ENCODE peak calls at places on chromosome 19, in nine cellular contexts. Z is tibial artery; P is CD4-positive, alpha-beta T cell; Q is Caco-2; S is mammary epithelial cell; D is dorsolateral prefrontal cortex; X is PC-9; L is bronchial epithelial cell; V is AG10803. Y is an unnamed sample.

GRCh38 chr19:55283548-55284393 is at the start of gene BRSK1:
- DNase-seq in Z (no peak), P (peak), Q (peak), S (no peak), D (peak), X (peak), L (no peak), V (peak), Y (no peak)

GRCh38 chr19:3404324-3405260 is 38.2 kb downstream of the NFIC start:
- DNase-seq in Z (peak), P (no peak), Q (no peak), S (no peak), D (peak), X (no peak), L (peak), V (peak), Y (no peak)

GRCh38 chr19:55677572-55678028 is 2.6 kb downstream of the EPN1 start:
- DNase-seq in Z (no peak), P (no peak), Q (no peak), S (no peak), D (no peak), X (no peak), L (no peak), V (no peak), Y (no peak)

GRCh38 chr19:46963093-46963734 is 56.4 kb upstream of the NPAS1 start:
- DNase-seq in Z (no peak), P (no peak), Q (no peak), S (no peak), D (no peak), X (no peak), L (no peak), V (peak), Y (no peak)

GRCh38 chr19:15506074-15506565 is 2.2 kb upstream of the CYP4F22 start:
- DNase-seq in Z (no peak), P (no peak), Q (no peak), S (no peak), D (no peak), X (no peak), L (no peak), V (no peak), Y (no peak)

GRCh38 chr19:51887522-51888498 is at the start of gene ZNF577:
- DNase-seq in Z (peak), P (peak), Q (peak), S (peak), D (peak), X (no peak), L (peak), V (peak), Y (peak)

GRCh38 chr19:13363954-13364353 is 142.3 kb downstream of the CACNA1A start:
- DNase-seq in Z (no peak), P (no peak), Q (no peak), S (no peak), D (no peak), X (no peak), L (no peak), V (no peak), Y (no peak)

GRCh38 chr19:14677464-14677863 is 2.8 kb upstream of the ADGRE3 start:
- DNase-seq in Z (no peak), P (no peak), Q (no peak), S (no peak), D (no peak), X (no peak), L (no peak), V (no peak), Y (no peak)

GRCh38 chr19:51572908-51573307 is 1.8 kb downstream of the ZNF175 start:
- DNase-seq in Z (no peak), P (no peak), Q (no peak), S (peak), D (no peak), X (no peak), L (peak), V (peak), Y (no peak)

GRCh38 chr19:35882074-35882832 is 13.9 kb downstream of the APLP1 start:
- DNase-seq in Z (no peak), P (no peak), Q (peak), S (peak), D (no peak), X (peak), L (peak), V (peak), Y (no peak)

GRCh38 chr19:54594737-54595136 is 1.3 kb downstream of the LILRA1 start:
- DNase-seq in Z (no peak), P (no peak), Q (no peak), S (no peak), D (no peak), X (no peak), L (no peak), V (no peak), Y (no peak)

GRCh38 chr19:56554272-56554869 is 12.9 kb upstream of the ZNF470 start:
- DNase-seq in Z (no peak), P (no peak), Q (no peak), S (no peak), D (no peak), X (no peak), L (no peak), V (no peak), Y (no peak)

GRCh38 chr19:50723069-50723468 is at the start of gene CLEC11A:
- DNase-seq in Z (peak), P (no peak), Q (no peak), S (no peak), D (no peak), X (no peak), L (no peak), V (peak), Y (no peak)

GRCh38 chr19:9847087-9847671 is 12.1 kb downstream of the PIN1 start:
- DNase-seq in Z (peak), P (peak), Q (peak), S (peak), D (peak), X (peak), L (peak), V (peak), Y (no peak)

GRCh38 chr19:34171877-34172660 is at the start of gene LSM14A:
- DNase-seq in Z (peak), P (peak), Q (peak), S (peak), D (peak), X (peak), L (peak), V (peak), Y (peak)

GRCh38 chr19:21691656-21692055 is 75.7 kb downstream of the ZNF100 start:
- DNase-seq in Z (no peak), P (no peak), Q (no peak), S (no peak), D (no peak), X (no peak), L (no peak), V (no peak), Y (no peak)

GRCh38 chr19:14544047-14544446 is 14.7 kb downstream of the TECR start:
- DNase-seq in Z (no peak), P (no peak), Q (no peak), S (no peak), D (no peak), X (no peak), L (no peak), V (no peak), Y (no peak)

DNA sequence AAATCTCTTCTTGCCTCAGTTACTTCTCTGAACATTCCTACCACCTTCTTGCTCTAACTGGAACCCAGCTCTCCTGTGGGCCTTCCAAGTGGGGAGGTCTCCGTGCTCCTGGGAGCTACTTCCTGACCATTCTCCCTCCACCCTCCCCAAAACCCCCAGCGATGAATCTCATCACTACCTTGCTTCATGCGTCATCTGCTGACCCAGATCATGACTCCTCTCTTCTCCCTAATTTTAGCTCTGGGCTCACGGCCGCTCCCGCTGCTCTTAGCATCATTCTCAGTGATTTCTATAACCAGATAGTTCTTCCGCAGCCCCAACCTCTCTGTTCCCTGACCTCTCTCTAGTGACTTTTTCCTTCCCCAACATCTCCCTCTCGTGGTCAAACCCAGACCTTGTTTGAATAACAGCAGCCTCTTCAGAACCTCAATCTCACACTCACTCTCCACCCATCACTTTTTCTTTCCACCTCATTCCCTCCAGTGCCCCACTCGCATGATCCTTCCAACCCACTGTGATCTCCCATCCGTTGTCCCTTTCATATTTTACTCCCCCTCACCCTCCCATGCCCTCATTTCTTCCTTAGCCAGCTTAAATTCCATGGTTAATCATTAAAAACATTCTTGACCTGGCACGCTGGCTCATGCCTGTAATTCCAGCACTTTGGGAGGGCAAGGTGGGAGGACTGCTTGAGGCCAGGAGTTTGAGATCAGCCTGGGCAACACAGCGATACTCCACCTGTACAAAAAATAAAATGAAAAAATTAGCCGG is 21.8 kb downstream of the MRPS12 start:
- DNase-seq in Z (no peak), P (no peak), Q (peak), S (no peak), D (no peak), X (peak), L (peak), V (no peak), Y (no peak)
- TF ChIP-seq CTCF in Z (no peak), P (peak), Q (peak), S (peak), D (peak), X (peak), L (peak), V (no peak), Y (peak)

DNA sequence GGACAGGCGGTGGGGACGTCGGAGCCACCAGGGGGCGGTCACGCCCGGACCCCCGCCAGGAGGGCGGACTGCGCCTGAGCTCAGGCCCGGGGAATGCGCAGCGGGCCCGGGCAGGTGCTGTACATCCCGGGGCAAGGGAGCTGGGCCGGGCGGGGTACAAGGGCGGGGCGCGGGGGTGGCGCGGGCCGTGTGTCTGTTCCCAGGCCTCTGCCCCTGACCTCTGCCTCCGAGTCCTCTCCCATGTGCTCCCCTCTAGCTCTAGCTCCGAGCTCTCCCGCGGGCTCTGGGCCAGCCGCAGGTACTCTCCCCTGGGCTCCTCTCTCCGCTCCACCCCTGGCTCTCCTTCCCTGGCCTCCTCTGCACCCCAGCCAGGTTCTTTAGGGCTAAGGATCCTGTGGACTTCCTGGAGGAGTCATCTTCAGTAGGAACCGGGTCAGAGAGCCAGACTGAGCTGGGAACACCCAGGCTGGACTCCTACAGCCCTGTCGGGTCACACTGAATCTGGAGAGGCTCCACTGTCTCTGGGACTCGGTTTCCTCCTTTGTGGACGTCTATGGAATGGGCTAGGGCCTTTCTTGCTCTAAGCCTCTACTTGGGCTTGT is 2.3 kb downstream of the PPP1R13L start:
- DNase-seq in Z (no peak), P (no peak), Q (no peak), S (peak), D (no peak), X (no peak), L (peak), V (peak), Y (no peak)
- TF ChIP-seq CTCF in Z (no peak), P (no peak), Q (no peak), S (peak), D (no peak), X (no peak), L (peak), V (peak), Y (peak)

GRCh38 chr19:1161716-1162115 is 12.4 kb downstream of the SBNO2 start:
- DNase-seq in Z (no peak), P (no peak), Q (no peak), S (peak), D (no peak), X (peak), L (peak), V (no peak), Y (no peak)

GRCh38 chr19:1157931-1158884 is 15.9 kb downstream of the SBNO2 start:
- DNase-seq in Z (no peak), P (no peak), Q (no peak), S (no peak), D (no peak), X (no peak), L (no peak), V (no peak), Y (no peak)

GRCh38 chr19:1162404-1163282 is 11.4 kb downstream of the SBNO2 start:
- DNase-seq in Z (no peak), P (no peak), Q (no peak), S (no peak), D (no peak), X (no peak), L (no peak), V (no peak), Y (no peak)

GRCh38 chr19:1158885-1159448 is 15.1 kb downstream of the SBNO2 start:
- DNase-seq in Z (no peak), P (no peak), Q (no peak), S (no peak), D (no peak), X (no peak), L (no peak), V (no peak), Y (no peak)

GRCh38 chr19:1159864-1160595 is 14.0 kb downstream of the SBNO2 start:
- DNase-seq in Z (no peak), P (no peak), Q (no peak), S (no peak), D (no peak), X (no peak), L (no peak), V (no peak), Y (no peak)
- TF ChIP-seq CTCF in Z (no peak), P (no peak), Q (no peak), S (no peak), D (no peak), X (no peak), L (no peak), V (no peak), Y (no peak)

DNA sequence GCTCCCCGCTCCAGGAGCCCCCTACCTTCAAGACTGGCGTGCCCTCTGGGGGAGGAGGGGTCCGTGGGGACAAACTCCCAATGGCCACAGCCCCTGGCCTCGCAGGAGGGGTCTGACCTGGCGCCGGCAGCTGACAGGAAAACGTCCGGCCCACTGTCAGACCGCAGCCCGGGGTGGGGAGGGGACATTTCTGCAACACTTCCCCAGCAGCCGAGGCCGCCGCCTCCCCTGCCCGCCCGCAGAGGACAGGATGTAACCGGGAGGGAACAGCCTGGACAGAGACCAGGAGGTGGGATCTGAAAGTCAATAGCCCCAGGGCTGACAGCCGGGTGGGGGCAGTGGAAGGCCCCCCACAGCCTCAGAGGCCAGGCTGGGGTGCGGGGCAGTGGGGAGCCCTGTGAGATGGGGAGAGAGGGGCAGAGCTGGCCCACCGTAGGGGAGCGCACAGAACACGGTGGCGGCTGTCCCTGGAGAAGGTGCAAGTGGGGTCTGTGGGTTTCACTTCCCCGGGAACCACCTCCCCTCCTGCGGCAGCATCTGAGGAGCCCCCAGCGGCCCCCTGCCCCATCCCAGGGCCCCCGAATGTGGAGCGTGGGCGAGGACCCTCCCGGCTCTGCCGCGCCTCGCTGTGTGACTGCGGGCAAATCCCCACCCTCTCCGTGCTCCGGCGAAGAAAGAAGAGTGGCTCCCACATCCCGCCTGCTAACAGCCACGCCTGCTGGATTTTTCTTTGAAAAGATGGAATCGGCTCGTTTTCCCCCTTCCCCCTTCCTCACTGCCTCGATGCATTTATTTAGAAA is at the start of gene PEAK3:
- DNase-seq in Z (peak), P (no peak), Q (peak), S (no peak), D (no peak), X (no peak), L (no peak), V (peak), Y (no peak)
- TF ChIP-seq CTCF in Z (no peak), P (no peak), Q (no peak), S (no peak), D (peak), X (no peak), L (no peak), V (no peak), Y (no peak)

GRCh38 chr19:8456064-8456463 is 11.3 kb downstream of the HNRNPM start:
- DNase-seq in Z (no peak), P (no peak), Q (peak), S (no peak), D (no peak), X (no peak), L (no peak), V (no peak), Y (no peak)
- TF ChIP-seq CTCF in Z (no peak), P (no peak), Q (peak), S (no peak), D (no peak), X (no peak), L (peak), V (peak), Y (peak)

DNA sequence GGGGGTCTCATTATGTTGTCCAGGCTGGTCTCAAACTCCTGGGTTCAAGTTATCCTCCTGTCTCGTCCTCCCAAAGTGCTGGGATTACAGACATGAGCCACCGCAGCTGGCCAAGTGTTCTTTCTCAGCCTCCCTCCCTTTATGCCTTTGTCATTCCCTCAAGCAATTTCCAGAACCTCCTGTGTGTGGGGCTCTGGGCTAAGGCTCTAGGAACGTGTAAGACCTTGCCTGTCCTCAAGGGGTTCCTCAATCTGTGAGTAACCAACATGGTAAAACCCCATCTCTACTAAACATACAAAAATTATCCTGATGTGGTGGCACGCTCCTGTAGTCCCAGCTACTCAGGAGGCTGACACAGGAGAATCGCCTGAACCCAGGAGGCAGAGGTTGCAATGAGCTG is 15.5 kb upstream of the SPACA4 start:
- DNase-seq in Z (no peak), P (no peak), Q (no peak), S (no peak), D (no peak), X (no peak), L (no peak), V (peak), Y (no peak)
- TF ChIP-seq CTCF in Z (no peak), P (no peak), Q (peak), S (no peak), D (no peak), X (peak), L (no peak), V (no peak), Y (no peak)

DNA sequence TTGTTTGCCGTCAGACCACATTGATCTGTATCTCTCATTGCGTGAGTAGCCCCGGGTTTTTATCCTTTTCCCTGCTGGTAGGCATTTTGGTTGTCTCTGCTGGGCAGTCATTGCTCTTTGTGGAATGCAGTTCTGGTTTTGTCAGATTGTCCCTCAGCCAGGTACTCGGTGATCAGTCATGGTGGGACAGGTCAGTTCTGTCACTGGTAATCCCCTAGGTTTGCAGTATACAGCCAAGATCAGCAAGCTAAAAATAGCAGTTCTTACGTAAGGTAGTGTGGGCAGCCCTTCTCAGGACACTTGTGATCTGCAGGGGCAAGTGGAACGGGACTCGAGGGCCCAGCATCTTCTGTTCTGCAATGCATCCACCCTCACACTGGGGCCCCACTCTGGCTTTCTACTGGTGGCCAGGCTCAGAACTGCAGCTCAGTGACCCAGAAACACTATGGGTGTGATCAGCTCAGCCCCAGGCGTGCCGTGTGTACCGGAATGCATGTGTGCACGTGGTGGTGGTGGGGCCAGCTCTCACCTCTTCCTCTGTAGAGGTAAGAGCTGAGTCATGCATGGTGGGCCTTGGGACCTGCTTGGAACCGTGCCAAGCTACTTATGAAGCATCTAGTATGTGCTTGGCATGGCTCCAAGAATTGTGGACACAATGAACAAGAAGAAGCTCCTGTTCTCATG is 6.3 kb downstream of the PLEKHF1 start:
- DNase-seq in Z (peak), P (peak), Q (no peak), S (peak), D (no peak), X (peak), L (peak), V (no peak), Y (no peak)
- TF ChIP-seq CTCF in Z (no peak), P (peak), Q (no peak), S (peak), D (no peak), X (peak), L (peak), V (peak), Y (peak)

GRCh38 chr19:41353466-41354342 is at the start of gene TGFB1:
- DNase-seq in Z (peak), P (peak), Q (peak), S (peak), D (no peak), X (peak), L (peak), V (peak), Y (peak)

GRCh38 chr19:41352279-41352608 is 1.5 kb downstream of the TGFB1 start:
- DNase-seq in Z (no peak), P (no peak), Q (no peak), S (no peak), D (no peak), X (no peak), L (no peak), V (no peak), Y (no peak)

GRCh38 chr19:41350735-41351338 is 2.9 kb downstream of the TGFB1 start:
- DNase-seq in Z (no peak), P (no peak), Q (no peak), S (no peak), D (no peak), X (no peak), L (peak), V (peak), Y (no peak)

GRCh38 chr19:41352609-41353465 is 885 bp downstream of the TGFB1 start:
- DNase-seq in Z (peak), P (peak), Q (peak), S (peak), D (no peak), X (peak), L (peak), V (peak), Y (peak)

GRCh38 chr19:41351339-41352245 is 2.1 kb downstream of the TGFB1 start:
- DNase-seq in Z (peak), P (peak), Q (peak), S (peak), D (no peak), X (peak), L (peak), V (peak), Y (no peak)
- TF ChIP-seq CTCF in Z (no peak), P (no peak), Q (no peak), S (no peak), D (no peak), X (no peak), L (no peak), V (no peak), Y (no peak)

GRCh38 chr19:40424637-40425449 is 949 bp downstream of the SERTAD1 start:
- DNase-seq in Z (no peak), P (no peak), Q (no peak), S (no peak), D (no peak), X (no peak), L (no peak), V (peak), Y (no peak)
- TF ChIP-seq CTCF in Z (no peak), P (no peak), Q (no peak), S (no peak), D (no peak), X (no peak), L (no peak), V (no peak), Y (no peak)

GRCh38 chr19:19406878-19407639 is 1.6 kb downstream of the GATAD2A start:
- DNase-seq in Z (no peak), P (peak), Q (peak), S (peak), D (no peak), X (no peak), L (peak), V (peak), Y (no peak)
- TF ChIP-seq CTCF in Z (peak), P (peak), Q (peak), S (peak), D (peak), X (peak), L (peak), V (peak), Y (peak)